ENCODE peak calls at places on chromosome 2, in four cellular contexts. One of them, this sample, is unnamed.

GRCh38 chr2:209596275-209596674 is 172.4 kb downstream of the MAP2 start:
- DNase-seq in EH: peak
- DNase-seq in upper lobe of right lung: no peak
- DNase-seq in stomach: no peak
- DNase-seq in this sample: no peak

GRCh38 chr2:85731606-85732005 is 22.2 kb upstream of the ATOH8 start:
- DNase-seq in stomach: no peak
- DNase-seq in upper lobe of right lung: no peak
- DNase-seq in EH: no peak
- DNase-seq in this sample: no peak

GRCh38 chr2:11102956-11103860 is 52.1 kb upstream of the SLC66A3 start:
- DNase-seq in stomach: no peak
- DNase-seq in EH: no peak
- DNase-seq in upper lobe of right lung: peak
- DNase-seq in this sample: no peak

GRCh38 chr2:108444941-108445840 is 3.8 kb upstream of the GCC2 start:
- DNase-seq in EH: no peak
- DNase-seq in upper lobe of right lung: no peak
- DNase-seq in stomach: no peak
- DNase-seq in this sample: no peak

GRCh38 chr2:187434342-187434785 is 13.7 kb downstream of the CALCRL start:
- DNase-seq in upper lobe of right lung: no peak
- DNase-seq in stomach: no peak
- DNase-seq in EH: peak
- DNase-seq in this sample: no peak

GRCh38 chr2:171523339-171523931 is 1.2 kb downstream of the CYBRD1 start:
- DNase-seq in upper lobe of right lung: peak
- DNase-seq in EH: peak
- DNase-seq in stomach: peak
- DNase-seq in this sample: peak

GRCh38 chr2:229586012-229586411 is 128.3 kb downstream of the DNER start:
- DNase-seq in upper lobe of right lung: no peak
- DNase-seq in stomach: no peak
- DNase-seq in EH: no peak
- DNase-seq in this sample: no peak

GRCh38 chr2:288002-288742 is at the start of gene ALKAL2:
- DNase-seq in EH: no peak
- DNase-seq in upper lobe of right lung: peak
- DNase-seq in stomach: peak
- DNase-seq in this sample: no peak

GRCh38 chr2:217904614-217904965 is 98.2 kb downstream of the TNS1 start:
- DNase-seq in EH: no peak
- DNase-seq in stomach: no peak
- DNase-seq in upper lobe of right lung: no peak
- DNase-seq in this sample: no peak

GRCh38 chr2:11678306-11678960 is 8.4 kb upstream of the NTSR2 start:
- DNase-seq in EH: no peak
- DNase-seq in stomach: peak
- DNase-seq in upper lobe of right lung: peak
- DNase-seq in this sample: no peak

GRCh38 chr2:190497428-190497827 is 37.1 kb downstream of the NEMP2 start:
- DNase-seq in stomach: no peak
- DNase-seq in EH: peak
- DNase-seq in upper lobe of right lung: no peak
- DNase-seq in this sample: no peak

GRCh38 chr2:234913208-234913626 is 38.6 kb upstream of the SH3BP4 start:
- DNase-seq in upper lobe of right lung: no peak
- DNase-seq in EH: peak
- DNase-seq in stomach: no peak
- DNase-seq in this sample: no peak

GRCh38 chr2:102599486-102599885 is 19.9 kb upstream of the SLC9A2 start:
- DNase-seq in stomach: no peak
- DNase-seq in upper lobe of right lung: no peak
- DNase-seq in EH: no peak
- DNase-seq in this sample: no peak

This sample was measured in prostate gland.